ENCODE peak calls at places on chromosomes 11 and 22, in nine cellular contexts. V is nucleus accumbens; Q is naive B cell; I is COR-L47; A is stimulated activated CD4-positive, alpha-beta T cell treated with anti-CD3 and anti-CD28 coated beads, TNF-alpha, amount 100 ng/mL, for 1 hour; Z is posterior cingulate gyrus; L is EH; N is substantia nigra; P is NCI-H1092. K is an unnamed sample.

GRCh38 chr22:49264696-49265095 is 563.0 kb downstream of the BRD1 start:
- DNase-seq in N (no peak), Z (no peak), I (no peak), P (no peak), Q (no peak), A (no peak), V (no peak), L (no peak), K (no peak)

GRCh38 chr11:130829801-130830562 is 86.3 kb downstream of the SNX19 start:
- DNase-seq in Q (no peak), P (no peak), I (no peak), V (no peak), Z (no peak), L (no peak), A (no peak), N (peak; percentile 50), K (peak; percentile 41)

GRCh38 chr11:280762-281485 is 2.7 kb downstream of the NLRP6 start:
- DNase-seq in I (no peak), Q (peak; percentile 53), Z (no peak), A (no peak), V (no peak), L (no peak), N (no peak), P (no peak), K (no peak)

GRCh38 chr11:96827164-96827563 is 437.4 kb downstream of the JRKL start:
- DNase-seq in P (no peak), A (no peak), V (no peak), L (peak; percentile 1), Z (no peak), I (peak; percentile 2), Q (no peak), N (no peak), K (no peak)

GRCh38 chr22:37752189-37753061 is 55.3 kb upstream of the GCAT start:
- DNase-seq in I (no peak), P (peak; percentile 53), V (no peak), Z (peak; percentile 36), N (peak; percentile 27), A (no peak), L (peak; percentile 99), Q (no peak), K (peak; percentile 81)

GRCh38 chr22:17754233-17754925 is 19.9 kb downstream of the BID start:
- DNase-seq in Z (no peak), N (no peak), P (no peak), I (no peak), L (peak; percentile 18), Q (no peak), V (no peak), A (no peak), K (no peak)

GRCh38 chr11:86702387-86702983 is 30.1 kb upstream of the ME3 start:
- DNase-seq in V (no peak), L (no peak), P (no peak), Z (no peak), A (no peak), Q (no peak), I (no peak), N (no peak), K (no peak)

GRCh38 chr11:43988040-43988793 is 45.8 kb downstream of the C11orf96 start:
- DNase-seq in V (no peak), N (no peak), Q (no peak), Z (no peak), L (no peak), P (no peak), I (no peak), A (no peak), K (no peak)

GRCh38 chr11:7578276-7578955 is 64.6 kb downstream of the PPFIBP2 start:
- DNase-seq in I (no peak), Q (no peak), N (no peak), L (no peak), Z (no peak), V (no peak), P (no peak), A (no peak), K (no peak)

GRCh38 chr11:130904380-130904779 is 11.9 kb downstream of the SNX19 start:
- DNase-seq in L (peak; percentile 48), N (no peak), A (no peak), P (no peak), Q (no peak), I (no peak), V (no peak), Z (no peak), K (no peak)

GRCh38 chr11:57269580-57270021 is 32.6 kb upstream of the APLNR start:
- DNase-seq in N (no peak), L (peak; percentile 63), Z (no peak), I (peak; percentile 72), A (no peak), V (no peak), Q (no peak), P (no peak), K (no peak)

GRCh38 chr11:118933486-118933885 is 7.8 kb upstream of the BCL9L start:
- DNase-seq in Z (no peak), P (no peak), N (no peak), A (no peak), Q (no peak), V (no peak), L (no peak), I (no peak), K (no peak)

GRCh38 chr11:9263840-9264380 is 1.2 kb downstream of the DENND5A start:
- DNase-seq in L (peak; percentile 59), P (no peak), Q (peak; percentile 57), A (no peak), V (no peak), I (no peak), N (no peak), Z (no peak), K (no peak)

GRCh38 chr11:44905131-44905866 is 45.4 kb downstream of the TP53I11 start:
- DNase-seq in I (no peak), L (no peak), A (no peak), Q (no peak), V (no peak), N (no peak), Z (no peak), P (no peak), K (no peak)

GRCh38 chr11:92342034-92342433 is 117.4 kb downstream of the FAT3 start:
- DNase-seq in Q (no peak), Z (no peak), V (no peak), N (no peak), A (no peak), I (no peak), L (no peak), P (no peak), K (no peak)

GRCh38 chr11:70548976-70549375 is 150.6 kb downstream of the CTTN start:
- DNase-seq in Z (no peak), P (no peak), N (no peak), I (no peak), A (no peak), Q (no peak), L (no peak), V (no peak), K (no peak)

GRCh38 chr11:133905677-133906156 is 51.1 kb downstream of the IGSF9B start:
- DNase-seq in N (no peak), P (no peak), Z (no peak), V (no peak), Q (no peak), L (no peak), I (no peak), A (no peak), K (no peak)

GRCh38 chr22:48376428-48376827 is 1451.2 kb downstream of the BRD1 start:
- DNase-seq in N (no peak), A (no peak), L (no peak), P (no peak), Q (no peak), Z (no peak), I (no peak), V (no peak), K (no peak)

GRCh38 chr22:45977003-45977395 is at the start of gene WNT7B:
- DNase-seq in N (no peak), V (no peak), L (no peak), A (no peak), Z (no peak), P (no peak), I (peak; percentile 74), Q (no peak), K (no peak)

K was measured in tibial nerve.